ENCODE peak calls at places on chromosomes 12 and 14, in eight cellular contexts. P is suprapubic skin, K is fibroblast of pulmonary artery, A is fibroblast of mammary gland, L is esophagus squamous epithelium, W is cardiac fibroblast, R is tibial nerve, H is AG10803. M is an unnamed sample.

GRCh38 chr14:85010186-85010585 is 519.8 kb upstream of the FLRT2 start:
- DNase-seq in P (no peak), L (no peak), K (no peak), A (peak), H (peak), W (no peak), R (no peak), M (no peak)

GRCh38 chr12:51755251-51755650 is 93.3 kb downstream of the FIGNL2 start:
- DNase-seq in R (no peak), W (no peak), P (no peak), K (no peak), H (no peak), A (no peak), L (no peak), M (no peak)

GRCh38 chr12:45944771-45945170 is 45.6 kb downstream of the SCAF11 start:
- DNase-seq in R (no peak), A (peak), P (no peak), H (peak), K (peak), L (no peak), W (peak), M (no peak)

GRCh38 chr12:124517260-124518050 is 50.0 kb downstream of the NCOR2 start:
- DNase-seq in W (peak), P (peak), H (peak), A (no peak), L (no peak), K (peak), R (peak), M (peak)

GRCh38 chr12:49051373-49051764 is 9.2 kb downstream of the KMT2D start:
- DNase-seq in P (no peak), L (no peak), H (no peak), K (no peak), R (no peak), W (no peak), A (no peak), M (no peak)

GRCh38 chr14:68506021-68506644 is 286.7 kb downstream of the ZFP36L1 start:
- DNase-seq in H (peak), A (peak), P (peak), R (no peak), L (no peak), K (peak), W (peak), M (peak)

GRCh38 chr14:101483829-101484228 is 77.5 kb upstream of the DIO3 start:
- DNase-seq in H (no peak), A (no peak), W (no peak), P (no peak), K (no peak), R (no peak), L (no peak), M (no peak)

GRCh38 chr12:122527478-122527944 is 462 bp downstream of the KNTC1 start:
- DNase-seq in K (no peak), A (peak), W (peak), L (no peak), R (no peak), H (no peak), P (no peak), M (no peak)

GRCh38 chr14:23141706-23142467 is 22.8 kb upstream of the CEBPE start:
- DNase-seq in K (peak), H (peak), W (peak), R (no peak), A (peak), L (no peak), P (no peak), M (peak)

GRCh38 chr12:108773798-108774788 is 42.8 kb upstream of the CORO1C start:
- DNase-seq in L (no peak), H (peak), W (peak), K (peak), R (peak), A (peak), P (peak), M (peak)

GRCh38 chr12:26122681-26123481 is 2.0 kb downstream of the BHLHE41 start:
- DNase-seq in A (peak), L (no peak), K (peak), W (peak), H (peak), R (peak), P (peak), M (peak)

GRCh38 chr12:6919588-6919987 is 5.2 kb downstream of the ENO2 start:
- DNase-seq in A (no peak), P (no peak), R (no peak), W (no peak), L (no peak), H (no peak), K (no peak), M (no peak)

GRCh38 chr12:77204055-77204454 is 138.7 kb upstream of the E2F7 start:
- DNase-seq in L (no peak), H (no peak), A (peak), W (peak), K (peak), P (no peak), R (no peak), M (no peak)

GRCh38 chr12:77107121-77107520 is 41.8 kb upstream of the E2F7 start:
- DNase-seq in L (no peak), W (no peak), R (no peak), H (no peak), A (no peak), P (no peak), K (no peak), M (no peak)

GRCh38 chr12:107027304-107028053 is 40.5 kb upstream of the MTERF2 start:
- DNase-seq in W (peak), P (no peak), R (no peak), K (peak), L (no peak), H (peak), A (peak), M (peak)

GRCh38 chr14:20477211-20477876 is 8.1 kb downstream of the PNP start:
- DNase-seq in K (peak), P (no peak), R (no peak), H (no peak), W (peak), L (no peak), A (no peak), M (peak)

GRCh38 chr14:34355584-34356266 is 106.3 kb downstream of the SPTSSA start:
- DNase-seq in R (no peak), L (no peak), H (peak), A (peak), K (peak), W (peak), P (no peak), M (peak)

GRCh38 chr14:88941414-88941813 is 117.0 kb downstream of the TTC8 start:
- DNase-seq in L (no peak), P (no peak), W (no peak), H (no peak), R (no peak), K (no peak), A (no peak), M (no peak)

GRCh38 chr14:42854061-42854460 is 1247.4 kb downstream of the LRFN5 start:
- DNase-seq in K (no peak), L (no peak), A (no peak), H (no peak), P (no peak), R (no peak), W (no peak), M (peak)

DNA sequence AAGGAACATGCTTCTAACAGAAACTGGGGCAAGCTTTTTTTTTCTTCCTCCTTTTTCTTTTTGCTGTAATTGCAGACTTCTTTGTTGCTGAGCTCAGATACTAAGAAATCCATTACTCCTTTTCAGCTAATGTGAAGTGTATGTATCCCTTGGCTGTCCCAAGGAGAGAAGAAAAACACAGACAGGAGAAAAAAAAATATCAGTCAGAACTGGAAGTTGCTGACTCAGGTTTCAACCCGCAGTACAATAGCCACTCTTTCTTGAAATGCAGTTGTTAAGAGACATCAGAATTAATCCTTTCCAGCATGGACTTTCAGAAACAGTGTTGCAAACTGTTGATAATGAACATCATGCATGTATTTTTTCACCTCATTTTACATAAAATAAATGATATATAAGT is 1248.5 kb downstream of the LRFN5 start:
- DNase-seq in R (no peak), P (no peak), A (peak), K (peak), W (peak), H (no peak), L (no peak), M (peak)
- H3K4me3 ChIP-seq in R (no peak), P (no peak), A (no peak), K (no peak), W (no peak), H (no peak), L (no peak), M (no peak)

GRCh38 chr12:120249266-120249874 is 16.2 kb downstream of the PXN start:
- DNase-seq in L (no peak), H (no peak), K (no peak), R (no peak), P (no peak), W (no peak), A (no peak), M (no peak)

GRCh38 chr12:120242971-120243699 is 22.4 kb downstream of the PXN start:
- DNase-seq in P (no peak), W (no peak), H (no peak), K (no peak), R (no peak), L (no peak), A (no peak), M (no peak)

GRCh38 chr12:120247183-120247582 is 18.3 kb downstream of the PXN start:
- DNase-seq in W (no peak), H (no peak), R (no peak), K (no peak), A (no peak), L (no peak), P (no peak), M (no peak)

GRCh38 chr12:120249875-120250795 is 15.4 kb downstream of the PXN start:
- DNase-seq in K (peak), W (peak), H (no peak), R (peak), L (no peak), P (peak), A (peak), M (no peak)

DNA sequence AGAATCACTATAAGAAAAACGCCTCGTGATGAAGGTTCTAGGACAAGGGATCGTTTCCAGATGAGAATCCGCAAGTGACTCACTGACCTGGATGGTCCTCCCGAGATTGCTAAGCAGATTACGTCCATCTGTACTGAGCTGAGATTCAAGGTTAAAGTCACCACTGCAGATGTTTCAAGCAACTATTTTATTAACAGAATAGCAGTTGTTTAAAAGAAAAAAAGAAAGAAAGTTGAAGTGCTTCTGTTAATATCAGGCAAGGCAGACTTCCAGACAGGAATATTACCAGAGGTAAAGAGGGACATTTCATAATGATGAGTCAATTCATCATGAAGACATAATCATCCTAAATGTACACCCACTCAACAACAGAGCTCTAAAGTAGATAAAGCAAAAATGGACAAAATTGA is 17.9 kb downstream of the PXN start:
- DNase-seq in W (no peak), H (peak), R (no peak), A (peak), P (no peak), L (no peak), K (peak), M (peak)
- TF ChIP-seq CTCF in W (no peak), H (no peak), R (no peak), A (no peak), P (no peak), L (no peak), K (no peak), M (no peak)

DNA sequence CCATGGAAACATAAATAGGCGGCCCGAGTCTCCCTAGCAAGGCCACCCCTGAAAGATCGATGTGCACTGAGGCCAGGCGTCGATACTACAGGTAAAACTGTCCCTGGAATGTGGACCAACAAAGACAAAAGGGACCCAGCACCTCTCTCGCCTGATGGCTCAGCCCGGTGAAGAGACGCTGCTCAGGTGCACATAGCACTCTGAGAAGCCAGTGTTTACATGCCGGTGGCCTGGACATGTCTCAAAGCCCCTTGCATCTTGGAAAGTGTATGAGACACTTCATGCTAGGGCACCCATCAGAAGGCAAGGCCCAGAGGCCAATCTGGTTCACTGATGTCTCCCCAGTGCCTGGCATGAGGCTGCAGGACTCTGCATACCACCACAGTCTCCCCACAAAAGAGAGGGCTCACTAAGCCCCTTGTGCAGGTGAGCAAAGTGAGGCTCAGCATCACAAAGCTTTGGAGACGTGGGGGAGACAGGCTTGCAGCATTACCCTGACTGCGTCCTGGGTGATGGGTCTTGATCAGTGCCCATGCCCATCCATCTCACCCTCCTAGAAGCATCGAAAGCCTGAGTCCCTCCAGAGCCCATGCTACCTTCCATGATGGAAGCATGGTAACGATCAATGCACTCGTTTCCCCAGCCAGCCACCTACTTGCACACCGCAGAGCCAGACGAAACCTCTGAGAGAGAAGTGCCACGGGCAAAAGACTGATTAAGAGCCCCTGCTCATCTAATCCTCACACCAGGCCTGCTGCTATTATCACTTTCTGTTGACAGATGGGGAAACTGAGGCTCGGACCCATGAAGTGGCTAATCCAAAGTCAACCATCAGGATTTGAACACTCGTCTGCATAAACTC is 16.1 kb downstream of the BCL11B start:
- DNase-seq in W (no peak), R (no peak), P (no peak), L (no peak), A (no peak), K (no peak), H (no peak), M (no peak)
- H3K4me3 ChIP-seq in W (no peak), R (no peak), P (no peak), L (no peak), A (no peak), K (no peak), H (no peak), M (no peak)

DNA sequence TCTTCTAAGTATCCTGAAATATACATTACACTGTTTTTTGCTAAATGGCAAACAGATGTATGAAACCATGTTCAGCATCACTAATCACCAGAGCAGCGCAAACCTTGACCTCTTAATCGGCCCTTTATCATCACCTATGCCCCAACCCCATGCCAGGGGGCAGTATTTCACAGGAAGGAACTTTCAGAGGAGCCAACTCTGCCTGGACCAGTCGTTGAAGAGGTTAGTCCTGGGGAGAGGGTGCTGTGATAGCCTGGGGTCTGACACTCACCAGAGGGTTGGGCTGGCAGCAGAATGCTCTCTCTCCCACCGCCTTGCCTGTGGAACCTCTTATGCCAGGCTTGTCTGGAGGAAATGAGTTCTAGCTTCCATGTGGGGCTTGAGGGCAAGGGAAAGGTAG is 411.7 kb downstream of the TMEM117 start:
- DNase-seq in L (no peak), R (no peak), W (no peak), H (no peak), K (no peak), A (no peak), P (no peak), M (no peak)
- TF ChIP-seq CTCF in L (no peak), R (no peak), W (no peak), H (no peak), K (no peak), A (peak), P (no peak), M (no peak)

M was measured in astrocyte of the spinal cord.